ENCODE peak calls at places on chromosomes 6 and 20, in ten cellular contexts. Q, I, W, E, C, Y, K, Z, R and S are unnamed samples.

GRCh38 chr20:1267809-1268374 is 1.8 kb downstream of the SNPH start:
- DNase-seq in Q (no peak), I (no peak), W (no peak), E (no peak), C (no peak), Y (no peak), K (no peak), Z (no peak), R (no peak), S (no peak)

GRCh38 chr6:75842732-75843131 is 93.7 kb downstream of the MYO6 start:
- DNase-seq in Q (no peak), I (no peak), W (no peak), E (no peak), C (no peak), Y (no peak), K (no peak), Z (no peak), R (no peak), S (no peak)

GRCh38 chr6:27250277-27250954 is 2.9 kb downstream of the PRSS16 start:
- DNase-seq in Q (no peak), I (no peak), W (no peak), E (no peak), C (no peak), Y (no peak), K (no peak), Z (no peak), R (no peak), S (no peak)

GRCh38 chr20:41047975-41048305 is 19.3 kb downstream of the TOP1 start:
- DNase-seq in Q (no peak), I (no peak), W (no peak), E (no peak), C (no peak), Y (no peak), K (no peak), Z (no peak), R (peak; percentile 64), S (no peak)

GRCh38 chr20:24149881-24150307 is 161.3 kb upstream of the GGTLC1 start:
- DNase-seq in Q (no peak), I (no peak), W (no peak), E (no peak), C (no peak), Y (no peak), K (peak; percentile 27), Z (no peak), R (peak; percentile 32), S (peak; percentile 52)

GRCh38 chr20:62707281-62707941 is 1.2 kb upstream of the NTSR1 start:
- DNase-seq in Q (no peak), I (no peak), W (no peak), E (no peak), C (no peak), Y (no peak), K (no peak), Z (no peak), R (no peak), S (no peak)

GRCh38 chr20:59771506-59772372 is 161.7 kb downstream of the SYCP2 start:
- DNase-seq in Q (no peak), I (no peak), W (no peak), E (no peak), C (no peak), Y (no peak), K (no peak), Z (no peak), R (no peak), S (no peak)

GRCh38 chr20:35329435-35330139 is 37.4 kb upstream of the FAM83C start:
- DNase-seq in Q (peak; percentile 47), I (peak; percentile 66), W (peak; percentile 16), E (no peak), C (no peak), Y (peak; percentile 45), K (peak; percentile 72), Z (peak; percentile 41), R (peak; percentile 84), S (peak; percentile 75)

GRCh38 chr6:30047220-30047619 is 13.8 kb upstream of the POLR1H start:
- DNase-seq in Q (no peak), I (no peak), W (no peak), E (no peak), C (no peak), Y (no peak), K (no peak), Z (no peak), R (no peak), S (no peak)

GRCh38 chr6:89475634-89476033 is 42.7 kb downstream of the ANKRD6 start:
- DNase-seq in Q (no peak), I (no peak), W (no peak), E (no peak), C (no peak), Y (peak; percentile 36), K (no peak), Z (no peak), R (no peak), S (peak; percentile 7)

GRCh38 chr20:31551163-31551562 is 36.9 kb downstream of the HM13 start:
- DNase-seq in Q (no peak), I (no peak), W (no peak), E (no peak), C (no peak), Y (no peak), K (no peak), Z (no peak), R (no peak), S (no peak)

GRCh38 chr6:116008470-116009229 is 52.0 kb downstream of the FRK start:
- DNase-seq in Q (no peak), I (peak; percentile 50), W (no peak), E (no peak), C (no peak), Y (no peak), K (peak; percentile 12), Z (peak; percentile 64), R (peak; percentile 57), S (no peak)

GRCh38 chr6:43290905-43291355 is 7.1 kb upstream of the SLC22A7 start:
- DNase-seq in Q (no peak), I (no peak), W (no peak), E (no peak), C (no peak), Y (no peak), K (no peak), Z (no peak), R (no peak), S (peak; percentile 97)

GRCh38 chr6:158207452-158207788 is 39.3 kb downstream of the GTF2H5 start:
- DNase-seq in Q (no peak), I (peak; percentile 97), W (no peak), E (no peak), C (no peak), Y (peak; percentile 70), K (no peak), Z (no peak), R (peak; percentile 73), S (peak; percentile 80)

GRCh38 chr6:20058912-20059311 is 153.4 kb downstream of the MBOAT1 start:
- DNase-seq in Q (no peak), I (no peak), W (no peak), E (no peak), C (no peak), Y (no peak), K (no peak), Z (no peak), R (no peak), S (no peak)

GRCh38 chr6:87444362-87444761 is 28.4 kb upstream of the SLC35A1 start:
- DNase-seq in Q (no peak), I (no peak), W (no peak), E (no peak), C (no peak), Y (no peak), K (no peak), Z (no peak), R (no peak), S (peak; percentile 23)

GRCh38 chr20:57030611-57031600 is 235.5 kb downstream of the BMP7 start:
- DNase-seq in Q (no peak), I (no peak), W (no peak), E (no peak), C (no peak), Y (no peak), K (no peak), Z (peak; percentile 80), R (peak; percentile 98), S (no peak)

GRCh38 chr6:116444575-116444974 is 16.6 kb upstream of the CALHM6 start:
- DNase-seq in Q (no peak), I (no peak), W (no peak), E (no peak), C (no peak), Y (no peak), K (no peak), Z (no peak), R (no peak), S (no peak)

GRCh38 chr20:61979090-61979489 is 86.6 kb downstream of the TAF4 start:
- DNase-seq in Q (no peak), I (no peak), W (no peak), E (no peak), C (no peak), Y (no peak), K (no peak), Z (no peak), R (no peak), S (no peak)